ENCODE peak calls at places on chromosome 1, in ten cellular contexts. One of them, this sample, is unnamed.
A peak's percentile ranks its signal among the peaks of the same experiment; 100 is the strongest.

GRCh38 chr1:209747580-209748262 is 8.1 kb upstream of the TRAF3IP3 start:
- DNase-seq in stimulated activated CD4-positive, alpha-beta T cell treated with anti-CD3 and anti-CD28 coated beads, Interleukin-1b, Interleukin-23, amount 100 ng/mL, for 48 hours: peak; percentile 90
- DNase-seq in GF-D8: peak; percentile 82
- DNase-seq in T follicular helper cell: peak; percentile 56
- DNase-seq in stomach: peak; percentile 96
- DNase-seq in T-cell: peak; percentile 75
- DNase-seq in NCI-H1930: peak; percentile 80
- DNase-seq in tibial nerve: peak; percentile 76
- DNase-seq in brain microvascular endothelial cell: peak; percentile 53
- DNase-seq in lower leg skin: peak; percentile 88
- DNase-seq in this sample: peak; percentile 98

GRCh38 chr1:171422489-171422888 is 62.8 kb upstream of the PRRC2C start:
- DNase-seq in stimulated activated CD4-positive, alpha-beta T cell treated with anti-CD3 and anti-CD28 coated beads, Interleukin-1b, Interleukin-23, amount 100 ng/mL, for 48 hours: no peak
- DNase-seq in GF-D8: no peak
- DNase-seq in T follicular helper cell: no peak
- DNase-seq in stomach: no peak
- DNase-seq in T-cell: no peak
- DNase-seq in NCI-H1930: no peak
- DNase-seq in tibial nerve: no peak
- DNase-seq in brain microvascular endothelial cell: peak; percentile 3
- DNase-seq in lower leg skin: no peak
- DNase-seq in this sample: no peak

GRCh38 chr1:243473281-243474210 is 217.7 kb downstream of the SDCCAG8 start:
- DNase-seq in stimulated activated CD4-positive, alpha-beta T cell treated with anti-CD3 and anti-CD28 coated beads, Interleukin-1b, Interleukin-23, amount 100 ng/mL, for 48 hours: no peak
- DNase-seq in GF-D8: no peak
- DNase-seq in T follicular helper cell: no peak
- DNase-seq in stomach: no peak
- DNase-seq in T-cell: no peak
- DNase-seq in NCI-H1930: no peak
- DNase-seq in tibial nerve: no peak
- DNase-seq in brain microvascular endothelial cell: peak; percentile 16
- DNase-seq in lower leg skin: no peak
- DNase-seq in this sample: no peak

GRCh38 chr1:16138772-16139221 is 17.1 kb downstream of the EPHA2 start:
- DNase-seq in stimulated activated CD4-positive, alpha-beta T cell treated with anti-CD3 and anti-CD28 coated beads, Interleukin-1b, Interleukin-23, amount 100 ng/mL, for 48 hours: no peak
- DNase-seq in GF-D8: no peak
- DNase-seq in T follicular helper cell: no peak
- DNase-seq in stomach: no peak
- DNase-seq in T-cell: no peak
- DNase-seq in NCI-H1930: no peak
- DNase-seq in tibial nerve: no peak
- DNase-seq in brain microvascular endothelial cell: no peak
- DNase-seq in lower leg skin: no peak
- DNase-seq in this sample: no peak

GRCh38 chr1:1216770-1217620 is 3.0 kb upstream of the TNFRSF4 start:
- DNase-seq in stimulated activated CD4-positive, alpha-beta T cell treated with anti-CD3 and anti-CD28 coated beads, Interleukin-1b, Interleukin-23, amount 100 ng/mL, for 48 hours: no peak
- DNase-seq in GF-D8: no peak
- DNase-seq in T follicular helper cell: peak; percentile 48
- DNase-seq in stomach: no peak
- DNase-seq in T-cell: peak; percentile 41
- DNase-seq in NCI-H1930: no peak
- DNase-seq in tibial nerve: no peak
- DNase-seq in brain microvascular endothelial cell: no peak
- DNase-seq in lower leg skin: no peak
- DNase-seq in this sample: no peak

GRCh38 chr1:86939406-86939805 is 25.0 kb downstream of the HS2ST1 start:
- DNase-seq in stimulated activated CD4-positive, alpha-beta T cell treated with anti-CD3 and anti-CD28 coated beads, Interleukin-1b, Interleukin-23, amount 100 ng/mL, for 48 hours: no peak
- DNase-seq in GF-D8: no peak
- DNase-seq in T follicular helper cell: no peak
- DNase-seq in stomach: no peak
- DNase-seq in T-cell: no peak
- DNase-seq in NCI-H1930: no peak
- DNase-seq in tibial nerve: no peak
- DNase-seq in brain microvascular endothelial cell: no peak
- DNase-seq in lower leg skin: no peak
- DNase-seq in this sample: no peak

GRCh38 chr1:204426035-204426436 is 14.4 kb upstream of the PPP1R15B start:
- DNase-seq in stimulated activated CD4-positive, alpha-beta T cell treated with anti-CD3 and anti-CD28 coated beads, Interleukin-1b, Interleukin-23, amount 100 ng/mL, for 48 hours: no peak
- DNase-seq in GF-D8: no peak
- DNase-seq in T follicular helper cell: no peak
- DNase-seq in stomach: peak; percentile 21
- DNase-seq in T-cell: no peak
- DNase-seq in NCI-H1930: no peak
- DNase-seq in tibial nerve: no peak
- DNase-seq in brain microvascular endothelial cell: peak; percentile 66
- DNase-seq in lower leg skin: no peak
- DNase-seq in this sample: no peak

GRCh38 chr1:51234721-51235425 is 1.2 kb upstream of the RNF11 start:
- DNase-seq in stimulated activated CD4-positive, alpha-beta T cell treated with anti-CD3 and anti-CD28 coated beads, Interleukin-1b, Interleukin-23, amount 100 ng/mL, for 48 hours: peak; percentile 65
- DNase-seq in GF-D8: peak; percentile 64
- DNase-seq in T follicular helper cell: peak; percentile 21
- DNase-seq in stomach: peak; percentile 80
- DNase-seq in T-cell: no peak
- DNase-seq in NCI-H1930: no peak
- DNase-seq in tibial nerve: peak; percentile 39
- DNase-seq in brain microvascular endothelial cell: peak; percentile 60
- DNase-seq in lower leg skin: peak; percentile 67
- DNase-seq in this sample: no peak

GRCh38 chr1:214568328-214568727 is 16.9 kb upstream of the PTPN14 start:
- DNase-seq in stimulated activated CD4-positive, alpha-beta T cell treated with anti-CD3 and anti-CD28 coated beads, Interleukin-1b, Interleukin-23, amount 100 ng/mL, for 48 hours: no peak
- DNase-seq in GF-D8: no peak
- DNase-seq in T follicular helper cell: no peak
- DNase-seq in stomach: no peak
- DNase-seq in T-cell: no peak
- DNase-seq in NCI-H1930: no peak
- DNase-seq in tibial nerve: no peak
- DNase-seq in brain microvascular endothelial cell: no peak
- DNase-seq in lower leg skin: no peak
- DNase-seq in this sample: no peak

GRCh38 chr1:163922743-163923186 is 601.0 kb downstream of the NUF2 start:
- DNase-seq in stimulated activated CD4-positive, alpha-beta T cell treated with anti-CD3 and anti-CD28 coated beads, Interleukin-1b, Interleukin-23, amount 100 ng/mL, for 48 hours: no peak
- DNase-seq in GF-D8: no peak
- DNase-seq in T follicular helper cell: no peak
- DNase-seq in stomach: no peak
- DNase-seq in T-cell: no peak
- DNase-seq in NCI-H1930: no peak
- DNase-seq in tibial nerve: no peak
- DNase-seq in brain microvascular endothelial cell: no peak
- DNase-seq in lower leg skin: no peak
- DNase-seq in this sample: no peak

This sample was measured in NT2/D1.